ENCODE peak calls at places on chromosome 3, in eight cellular contexts. F, D, P, B, Y, J, N and S are unnamed samples.

GRCh38 chr3:59774613-59775012 is 724.8 kb upstream of the CFAP20DC start:
- DNase-seq in N (no peak), Y (no peak), F (no peak), P (peak), D (no peak), B (no peak), J (no peak), S (peak)

GRCh38 chr3:185316740-185317407 is 46.1 kb upstream of the MAP3K13 start:
- DNase-seq in P (no peak), J (no peak), N (no peak), Y (no peak), B (no peak), F (no peak), D (no peak), S (no peak)

GRCh38 chr3:171936231-171936841 is 93.2 kb downstream of the TMEM212 start:
- DNase-seq in P (peak), D (no peak), F (no peak), N (no peak), J (no peak), Y (no peak), B (no peak), S (peak)

GRCh38 chr3:43105224-43105596 is 669 bp downstream of the POMGNT2 start:
- DNase-seq in D (no peak), B (peak), J (no peak), P (no peak), N (no peak), Y (no peak), F (no peak), S (no peak)

GRCh38 chr3:55823829-55824228 is 336.7 kb upstream of the WNT5A start:
- DNase-seq in N (no peak), F (no peak), D (no peak), B (no peak), Y (no peak), P (no peak), J (no peak), S (no peak)

GRCh38 chr3:160531311-160531710 is 34.1 kb downstream of the KPNA4 start:
- DNase-seq in N (no peak), P (no peak), B (no peak), Y (no peak), F (no peak), J (no peak), D (no peak), S (no peak)

GRCh38 chr3:67635257-67635656 is 19.2 kb downstream of the SUCLG2 start:
- DNase-seq in P (peak), N (no peak), Y (no peak), F (no peak), B (no peak), D (no peak), J (no peak), S (no peak)

GRCh38 chr3:13308406-13308805 is 111.7 kb downstream of the NUP210 start:
- DNase-seq in Y (no peak), D (peak), F (peak), N (peak), B (peak), P (peak), J (no peak), S (no peak)

GRCh38 chr3:175651716-175652115 is 792.6 kb downstream of the NAALADL2 start:
- DNase-seq in F (no peak), P (no peak), B (no peak), N (no peak), J (no peak), Y (no peak), D (no peak), S (no peak)

GRCh38 chr3:30611613-30612421 is 5.4 kb downstream of the TGFBR2 start:
- DNase-seq in N (no peak), Y (no peak), J (no peak), F (no peak), B (no peak), D (no peak), P (peak), S (no peak)

GRCh38 chr3:70728311-70728710 is 415.9 kb upstream of the MDFIC2 start:
- DNase-seq in N (no peak), P (no peak), F (no peak), B (no peak), Y (no peak), D (no peak), J (no peak), S (no peak)

GRCh38 chr3:195531683-195532082 is 11.4 kb downstream of the PPP1R2 start:
- DNase-seq in P (no peak), J (no peak), D (no peak), F (no peak), Y (no peak), B (no peak), N (no peak), S (no peak)